ENCODE peak calls at places on chromosomes 12 and 14, in eight cellular contexts. W is GM23338; E is stimulated activated CD4-positive, alpha-beta T cell treated with anti-CD3 and anti-CD28 coated beads, Interleukin-1b, Interleukin-23, amount 100 ng/mL, for 24 hours; R is IMR-90; G is D721Med; K is HCT116; O is gastrocnemius medialis; U is NCI-H146. Z is an unnamed sample.
A peak's percentile ranks its signal among the peaks of the same experiment; 100 is the strongest.

GRCh38 chr14:64238049-64238448 is 56.1 kb downstream of the ESR2 start:
- DNase-seq in G (no peak), E (no peak), K (no peak), U (no peak), W (peak; percentile 52), R (no peak), O (no peak), Z (no peak)

GRCh38 chr12:84056-84455 is 17.5 kb downstream of the IQSEC3 start:
- DNase-seq in O (no peak), E (no peak), R (no peak), K (no peak), W (no peak), G (no peak), U (no peak), Z (no peak)

GRCh38 chr14:55698051-55698450 is 118.0 kb downstream of the KTN1 start:
- DNase-seq in O (no peak), E (no peak), R (no peak), K (no peak), G (no peak), W (no peak), U (no peak), Z (no peak)

GRCh38 chr14:82482345-82482744 is 948.7 kb upstream of the SEL1L start:
- DNase-seq in G (no peak), E (no peak), R (no peak), K (no peak), U (no peak), W (no peak), O (no peak), Z (no peak)

GRCh38 chr14:82854851-82855250 is 1321.2 kb upstream of the SEL1L start:
- DNase-seq in U (peak; percentile 37), W (no peak), E (no peak), K (no peak), O (no peak), G (no peak), R (no peak), Z (no peak)

GRCh38 chr12:39033789-39034188 is 128.4 kb upstream of the CPNE8 start:
- DNase-seq in R (no peak), O (no peak), G (no peak), K (no peak), U (no peak), W (no peak), E (no peak), Z (no peak)

GRCh38 chr12:98903875-98904274 is 258.8 kb downstream of the APAF1 start:
- DNase-seq in E (no peak), R (no peak), O (no peak), W (no peak), K (no peak), U (no peak), G (no peak), Z (no peak)

GRCh38 chr12:65656156-65656885 is 168.0 kb upstream of the HMGA2 start:
- DNase-seq in K (no peak), G (no peak), R (no peak), U (no peak), E (no peak), O (no peak), W (no peak), Z (no peak)

GRCh38 chr12:43988838-43989560 is 153.1 kb downstream of the TMEM117 start:
- DNase-seq in G (no peak), W (no peak), E (no peak), R (peak; percentile 55), K (no peak), U (no peak), O (no peak), Z (no peak)

GRCh38 chr12:30203981-30204380 is 420.2 kb upstream of the TMTC1 start:
- DNase-seq in O (no peak), G (no peak), W (no peak), R (no peak), K (no peak), U (no peak), E (no peak), Z (no peak)

GRCh38 chr12:53674977-53675700 is 744 bp downstream of the ATP5MC2 start:
- DNase-seq in R (no peak), U (no peak), G (no peak), W (no peak), K (no peak), O (no peak), E (no peak), Z (no peak)

GRCh38 chr14:61460853-61461611 is 139.7 kb downstream of the PRKCH start:
- DNase-seq in G (no peak), U (peak; percentile 17), R (peak; percentile 26), K (no peak), E (no peak), W (no peak), O (no peak), Z (no peak)

GRCh38 chr12:123073962-123074801 is 76.7 kb downstream of the PITPNM2 start:
- DNase-seq in G (no peak), O (no peak), R (no peak), W (no peak), E (no peak), K (no peak), U (no peak), Z (no peak)

GRCh38 chr12:126347421-126347820 is 1282.2 kb downstream of the AACS start:
- DNase-seq in G (no peak), O (no peak), K (no peak), E (no peak), U (no peak), W (peak; percentile 42), R (no peak), Z (no peak)

GRCh38 chr12:32471601-32472001 is 72.2 kb downstream of the FGD4 start:
- DNase-seq in G (no peak), W (no peak), U (no peak), R (peak; percentile 60), E (no peak), O (no peak), K (no peak), Z (no peak)

GRCh38 chr12:4112290-4112689 is 161.3 kb upstream of the CCND2 start:
- DNase-seq in G (no peak), U (no peak), O (no peak), E (no peak), K (no peak), R (no peak), W (no peak), Z (no peak)

GRCh38 chr14:103172921-103173320 is 49.7 kb downstream of the TNFAIP2 start:
- DNase-seq in R (no peak), G (no peak), E (no peak), O (no peak), K (no peak), U (no peak), W (no peak), Z (no peak)

GRCh38 chr12:8038659-8039114 is 6.2 kb downstream of the FOXJ2 start:
- DNase-seq in G (no peak), E (peak; percentile 13), W (peak; percentile 90), O (peak; percentile 72), U (peak; percentile 95), R (peak; percentile 72), K (no peak), Z (peak; percentile 75)

GRCh38 chr12:105083551-105084105 is 630 bp downstream of the ALDH1L2 start:
- DNase-seq in E (no peak), O (peak; percentile 54), K (no peak), W (peak; percentile 37), G (no peak), U (peak; percentile 51), R (peak; percentile 77), Z (peak; percentile 71)

GRCh38 chr12:111428081-111428727 is 22.5 kb downstream of the SH2B3 start:
- DNase-seq in E (no peak), U (no peak), R (no peak), G (no peak), W (no peak), K (no peak), O (no peak), Z (no peak)

GRCh38 chr12:121795029-121795977 is 1.8 kb upstream of the RHOF start:
- DNase-seq in E (peak; percentile 77), U (peak; percentile 61), O (peak; percentile 88), K (peak; percentile 76), R (peak; percentile 81), G (peak; percentile 73), W (peak; percentile 87), Z (peak; percentile 68)

GRCh38 chr12:125211464-125211863 is 146.2 kb downstream of the AACS start:
- DNase-seq in E (no peak), U (no peak), W (no peak), K (no peak), O (no peak), R (no peak), G (no peak), Z (no peak)

GRCh38 chr12:132503611-132504204 is 13.8 kb downstream of the FBRSL1 start:
- DNase-seq in U (no peak), W (no peak), R (no peak), G (no peak), O (peak; percentile 44), K (no peak), E (no peak), Z (no peak)

GRCh38 chr12:30877110-30877875 is 49.3 kb upstream of the TSPAN11 start:
- DNase-seq in O (no peak), W (peak; percentile 24), U (peak; percentile 92), G (no peak), K (no peak), E (no peak), R (no peak), Z (no peak)

GRCh38 chr12:115599251-115599811 is 678.2 kb downstream of the MED13L start:
- DNase-seq in G (no peak), E (no peak), R (no peak), W (peak; percentile 47), O (no peak), K (no peak), U (no peak), Z (no peak)

GRCh38 chr12:10361084-10361483 is 28.8 kb downstream of the KLRK1 start:
- DNase-seq in U (peak; percentile 75), E (no peak), W (peak; percentile 74), R (no peak), K (no peak), O (peak; percentile 19), G (no peak), Z (no peak)

GRCh38 chr12:116299548-116300150 is 22.2 kb upstream of the MED13L start:
- DNase-seq in R (peak; percentile 32), W (no peak), G (no peak), O (no peak), U (no peak), K (no peak), E (no peak), Z (no peak)

GRCh38 chr14:35821546-35822411 is 4.4 kb upstream of the BRMS1L start:
- DNase-seq in R (peak; percentile 45), W (peak; percentile 73), G (no peak), O (no peak), U (peak; percentile 30), E (no peak), K (peak; percentile 53), Z (peak; percentile 36)

GRCh38 chr12:27970981-27971489 is 1.5 kb downstream of the PTHLH start:
- DNase-seq in W (peak; percentile 68), K (no peak), U (no peak), E (no peak), O (no peak), G (no peak), R (no peak), Z (no peak)

GRCh38 chr14:91924871-91925726 is 22.4 kb downstream of the FBLN5 start:
- DNase-seq in E (no peak), K (no peak), O (no peak), R (no peak), G (no peak), U (no peak), W (peak; percentile 11), Z (no peak)

GRCh38 chr14:69852897-69853296 is 26.3 kb upstream of the SMOC1 start:
- DNase-seq in R (no peak), G (no peak), K (no peak), U (peak; percentile 15), O (no peak), W (no peak), E (no peak), Z (no peak)

GRCh38 chr12:13033266-13033875 is 10.8 kb upstream of the FAM234B start:
- DNase-seq in U (no peak), R (peak; percentile 28), K (no peak), O (no peak), W (no peak), E (no peak), G (no peak), Z (no peak)